ENCODE peak calls at places on chromosome 15, in four cellular contexts. One of them, this sample, is unnamed.
A peak's percentile ranks its signal among the peaks of the same experiment; 100 is the strongest.

GRCh38 chr15:94453227-94453626 is 221.9 kb downstream of the MCTP2 start:
- DNase-seq in stimulated activated CD4-positive, alpha-beta T cell treated with anti-CD3 and anti-CD28 coated beads, Interleukin-2, amount 100 ng/mL, for 48 hours: no peak
- DNase-seq in NCI-H345: no peak
- DNase-seq in GM04503: no peak
- DNase-seq in this sample: no peak

GRCh38 chr15:66617137-66618090 is 51.6 kb upstream of the LCTL start:
- DNase-seq in stimulated activated CD4-positive, alpha-beta T cell treated with anti-CD3 and anti-CD28 coated beads, Interleukin-2, amount 100 ng/mL, for 48 hours: no peak
- DNase-seq in GM04503: no peak
- DNase-seq in NCI-H345: no peak
- DNase-seq in this sample: no peak

GRCh38 chr15:42032376-42033213 is 11.8 kb upstream of the PLA2G4E start:
- DNase-seq in GM04503: no peak
- DNase-seq in NCI-H345: no peak
- DNase-seq in stimulated activated CD4-positive, alpha-beta T cell treated with anti-CD3 and anti-CD28 coated beads, Interleukin-2, amount 100 ng/mL, for 48 hours: no peak
- DNase-seq in this sample: no peak

GRCh38 chr15:48592221-48592731 is 53.2 kb downstream of the FBN1 start:
- DNase-seq in NCI-H345: no peak
- DNase-seq in GM04503: peak; percentile 99
- DNase-seq in stimulated activated CD4-positive, alpha-beta T cell treated with anti-CD3 and anti-CD28 coated beads, Interleukin-2, amount 100 ng/mL, for 48 hours: no peak
- DNase-seq in this sample: no peak

GRCh38 chr15:70793694-70794093 is 30.3 kb upstream of the UACA start:
- DNase-seq in stimulated activated CD4-positive, alpha-beta T cell treated with anti-CD3 and anti-CD28 coated beads, Interleukin-2, amount 100 ng/mL, for 48 hours: no peak
- DNase-seq in GM04503: no peak
- DNase-seq in NCI-H345: no peak
- DNase-seq in this sample: no peak

GRCh38 chr15:44712108-44713005 is 1.0 kb downstream of the B2M start:
- DNase-seq in NCI-H345: peak; percentile 45
- DNase-seq in GM04503: no peak
- DNase-seq in stimulated activated CD4-positive, alpha-beta T cell treated with anti-CD3 and anti-CD28 coated beads, Interleukin-2, amount 100 ng/mL, for 48 hours: peak; percentile 52
- DNase-seq in this sample: no peak

GRCh38 chr15:65772909-65773308 is 19.2 kb downstream of the DENND4A start:
- DNase-seq in GM04503: no peak
- DNase-seq in NCI-H345: no peak
- DNase-seq in stimulated activated CD4-positive, alpha-beta T cell treated with anti-CD3 and anti-CD28 coated beads, Interleukin-2, amount 100 ng/mL, for 48 hours: no peak
- DNase-seq in this sample: no peak

GRCh38 chr15:98900382-98900781 is 107.2 kb downstream of the PGPEP1L start:
- DNase-seq in NCI-H345: no peak
- DNase-seq in GM04503: peak; percentile 50
- DNase-seq in stimulated activated CD4-positive, alpha-beta T cell treated with anti-CD3 and anti-CD28 coated beads, Interleukin-2, amount 100 ng/mL, for 48 hours: no peak
- DNase-seq in this sample: no peak

GRCh38 chr15:22980189-22981136 is at the start of gene CYFIP1:
- DNase-seq in GM04503: no peak
- DNase-seq in stimulated activated CD4-positive, alpha-beta T cell treated with anti-CD3 and anti-CD28 coated beads, Interleukin-2, amount 100 ng/mL, for 48 hours: peak; percentile 19
- DNase-seq in NCI-H345: peak; percentile 52
- DNase-seq in this sample: peak; percentile 79

GRCh38 chr15:73781038-73781925 is 28.1 kb upstream of the INSYN1 start:
- DNase-seq in stimulated activated CD4-positive, alpha-beta T cell treated with anti-CD3 and anti-CD28 coated beads, Interleukin-2, amount 100 ng/mL, for 48 hours: no peak
- DNase-seq in GM04503: no peak
- DNase-seq in NCI-H345: no peak
- DNase-seq in this sample: peak; percentile 56

GRCh38 chr15:70264014-70264492 is 166.3 kb upstream of the TLE3 start:
- DNase-seq in stimulated activated CD4-positive, alpha-beta T cell treated with anti-CD3 and anti-CD28 coated beads, Interleukin-2, amount 100 ng/mL, for 48 hours: no peak
- DNase-seq in NCI-H345: peak; percentile 53
- DNase-seq in GM04503: no peak
- DNase-seq in this sample: no peak

GRCh38 chr15:39666671-39667070 is 85.8 kb downstream of the THBS1 start:
- DNase-seq in GM04503: no peak
- DNase-seq in NCI-H345: no peak
- DNase-seq in stimulated activated CD4-positive, alpha-beta T cell treated with anti-CD3 and anti-CD28 coated beads, Interleukin-2, amount 100 ng/mL, for 48 hours: no peak
- DNase-seq in this sample: no peak

GRCh38 chr15:89363770-89364169 is 29.1 kb upstream of the POLG start:
- DNase-seq in GM04503: no peak
- DNase-seq in NCI-H345: no peak
- DNase-seq in stimulated activated CD4-positive, alpha-beta T cell treated with anti-CD3 and anti-CD28 coated beads, Interleukin-2, amount 100 ng/mL, for 48 hours: no peak
- DNase-seq in this sample: no peak

GRCh38 chr15:63006032-63006878 is 36.3 kb upstream of the TPM1 start:
- DNase-seq in NCI-H345: no peak
- DNase-seq in stimulated activated CD4-positive, alpha-beta T cell treated with anti-CD3 and anti-CD28 coated beads, Interleukin-2, amount 100 ng/mL, for 48 hours: no peak
- DNase-seq in GM04503: no peak
- DNase-seq in this sample: no peak

GRCh38 chr15:25810631-25811077 is 52.5 kb downstream of the ATP10A start:
- DNase-seq in GM04503: no peak
- DNase-seq in NCI-H345: no peak
- DNase-seq in stimulated activated CD4-positive, alpha-beta T cell treated with anti-CD3 and anti-CD28 coated beads, Interleukin-2, amount 100 ng/mL, for 48 hours: no peak
- DNase-seq in this sample: no peak

GRCh38 chr15:75844629-75845390 is 1.6 kb downstream of the UBE2Q2 start:
- DNase-seq in stimulated activated CD4-positive, alpha-beta T cell treated with anti-CD3 and anti-CD28 coated beads, Interleukin-2, amount 100 ng/mL, for 48 hours: no peak
- DNase-seq in NCI-H345: no peak
- DNase-seq in GM04503: no peak
- DNase-seq in this sample: no peak

GRCh38 chr15:80228959-80229610 is 22.9 kb downstream of the CTXND1 start:
- DNase-seq in stimulated activated CD4-positive, alpha-beta T cell treated with anti-CD3 and anti-CD28 coated beads, Interleukin-2, amount 100 ng/mL, for 48 hours: no peak
- DNase-seq in NCI-H345: no peak
- DNase-seq in GM04503: no peak
- DNase-seq in this sample: no peak

GRCh38 chr15:60508442-60508841 is 29.5 kb upstream of the ICE2 start:
- DNase-seq in GM04503: no peak
- DNase-seq in stimulated activated CD4-positive, alpha-beta T cell treated with anti-CD3 and anti-CD28 coated beads, Interleukin-2, amount 100 ng/mL, for 48 hours: no peak
- DNase-seq in NCI-H345: no peak
- DNase-seq in this sample: no peak

GRCh38 chr15:88871313-88871712 is 24.0 kb downstream of the HAPLN3 start:
- DNase-seq in stimulated activated CD4-positive, alpha-beta T cell treated with anti-CD3 and anti-CD28 coated beads, Interleukin-2, amount 100 ng/mL, for 48 hours: no peak
- DNase-seq in NCI-H345: no peak
- DNase-seq in GM04503: no peak
- DNase-seq in this sample: no peak

GRCh38 chr15:65646486-65646885 is 24.7 kb downstream of the SLC24A1 start:
- DNase-seq in GM04503: no peak
- DNase-seq in NCI-H345: no peak
- DNase-seq in stimulated activated CD4-positive, alpha-beta T cell treated with anti-CD3 and anti-CD28 coated beads, Interleukin-2, amount 100 ng/mL, for 48 hours: no peak
- DNase-seq in this sample: no peak

GRCh38 chr15:72604794-72605193 is 49.7 kb upstream of the GOLGA6B start:
- DNase-seq in GM04503: no peak
- DNase-seq in NCI-H345: no peak
- DNase-seq in stimulated activated CD4-positive, alpha-beta T cell treated with anti-CD3 and anti-CD28 coated beads, Interleukin-2, amount 100 ng/mL, for 48 hours: no peak
- DNase-seq in this sample: peak; percentile 90

GRCh38 chr15:65132841-65133549 is 613 bp downstream of the PDCD7 start:
- DNase-seq in GM04503: peak; percentile 11
- DNase-seq in NCI-H345: peak; percentile 1
- DNase-seq in stimulated activated CD4-positive, alpha-beta T cell treated with anti-CD3 and anti-CD28 coated beads, Interleukin-2, amount 100 ng/mL, for 48 hours: peak; percentile 14
- DNase-seq in this sample: peak; percentile 53

GRCh38 chr15:60381148-60381788 is 16.5 kb downstream of the ANXA2 start:
- DNase-seq in stimulated activated CD4-positive, alpha-beta T cell treated with anti-CD3 and anti-CD28 coated beads, Interleukin-2, amount 100 ng/mL, for 48 hours: no peak
- DNase-seq in NCI-H345: no peak
- DNase-seq in GM04503: no peak
- DNase-seq in this sample: no peak

GRCh38 chr15:29612096-29612495 is 210.2 kb downstream of the TJP1 start:
- DNase-seq in stimulated activated CD4-positive, alpha-beta T cell treated with anti-CD3 and anti-CD28 coated beads, Interleukin-2, amount 100 ng/mL, for 48 hours: no peak
- DNase-seq in NCI-H345: no peak
- DNase-seq in GM04503: peak; percentile 77
- DNase-seq in this sample: peak; percentile 52

GRCh38 chr15:84911879-84912660 is 27.6 kb downstream of the SLC28A1 start:
- DNase-seq in NCI-H345: no peak
- DNase-seq in stimulated activated CD4-positive, alpha-beta T cell treated with anti-CD3 and anti-CD28 coated beads, Interleukin-2, amount 100 ng/mL, for 48 hours: no peak
- DNase-seq in GM04503: peak; percentile 99
- DNase-seq in this sample: no peak

This sample was measured in H9.